ENCODE peak calls at places on chromosomes 5 and 9, in nine cellular contexts. One of them, this sample, is unnamed.

GRCh38 chr5:55866485-55866884 is 15.3 kb downstream of the IL31RA start:
- DNase-seq in HTR-8/SVneo: no peak
- DNase-seq in mesothelial cell of epicardium: no peak
- DNase-seq in upper lobe of right lung: no peak
- DNase-seq in iPS-NIHi11: no peak
- DNase-seq in SK-N-MC: no peak
- DNase-seq in NCI-H1417 treated with DMSO at 0.1 percent for 48 hours: no peak
- DNase-seq in RPMI7951: no peak
- DNase-seq in iris pigment epithelial cell: no peak
- DNase-seq in this sample: no peak

GRCh38 chr9:114570742-114571141 is 16.8 kb upstream of the ATP6V1G1 start:
- DNase-seq in iris pigment epithelial cell: no peak
- DNase-seq in upper lobe of right lung: no peak
- DNase-seq in RPMI7951: no peak
- DNase-seq in mesothelial cell of epicardium: no peak
- DNase-seq in SK-N-MC: no peak
- DNase-seq in iPS-NIHi11: no peak
- DNase-seq in HTR-8/SVneo: no peak
- DNase-seq in NCI-H1417 treated with DMSO at 0.1 percent for 48 hours: no peak
- DNase-seq in this sample: no peak

GRCh38 chr5:153067869-153068268 is 422.6 kb upstream of the GRIA1 start:
- DNase-seq in NCI-H1417 treated with DMSO at 0.1 percent for 48 hours: no peak
- DNase-seq in iPS-NIHi11: no peak
- DNase-seq in upper lobe of right lung: no peak
- DNase-seq in iris pigment epithelial cell: no peak
- DNase-seq in SK-N-MC: no peak
- DNase-seq in mesothelial cell of epicardium: no peak
- DNase-seq in HTR-8/SVneo: no peak
- DNase-seq in RPMI7951: no peak
- DNase-seq in this sample: no peak

GRCh38 chr5:106959447-106959846 is 711.3 kb downstream of the EFNA5 start:
- DNase-seq in NCI-H1417 treated with DMSO at 0.1 percent for 48 hours: no peak
- DNase-seq in iPS-NIHi11: no peak
- DNase-seq in SK-N-MC: no peak
- DNase-seq in RPMI7951: no peak
- DNase-seq in iris pigment epithelial cell: no peak
- DNase-seq in mesothelial cell of epicardium: no peak
- DNase-seq in HTR-8/SVneo: no peak
- DNase-seq in upper lobe of right lung: no peak
- DNase-seq in this sample: no peak

GRCh38 chr5:17405976-17406876 is 91.8 kb upstream of the TAF11L2 start:
- DNase-seq in SK-N-MC: no peak
- DNase-seq in mesothelial cell of epicardium: no peak
- DNase-seq in iPS-NIHi11: no peak
- DNase-seq in NCI-H1417 treated with DMSO at 0.1 percent for 48 hours: no peak
- DNase-seq in upper lobe of right lung: no peak
- DNase-seq in iris pigment epithelial cell: peak; percentile 26
- DNase-seq in HTR-8/SVneo: no peak
- DNase-seq in RPMI7951: peak; percentile 21
- DNase-seq in this sample: no peak

GRCh38 chr9:112241491-112241890 is 66.4 kb upstream of the SUSD1 start:
- DNase-seq in NCI-H1417 treated with DMSO at 0.1 percent for 48 hours: no peak
- DNase-seq in SK-N-MC: no peak
- DNase-seq in upper lobe of right lung: no peak
- DNase-seq in mesothelial cell of epicardium: no peak
- DNase-seq in iPS-NIHi11: no peak
- DNase-seq in RPMI7951: no peak
- DNase-seq in HTR-8/SVneo: no peak
- DNase-seq in iris pigment epithelial cell: peak; percentile 33
- DNase-seq in this sample: no peak

GRCh38 chr9:114507726-114508125 is 2.5 kb upstream of the WHRN start:
- DNase-seq in HTR-8/SVneo: no peak
- DNase-seq in iris pigment epithelial cell: peak; percentile 30
- DNase-seq in upper lobe of right lung: no peak
- DNase-seq in SK-N-MC: no peak
- DNase-seq in iPS-NIHi11: no peak
- DNase-seq in mesothelial cell of epicardium: no peak
- DNase-seq in NCI-H1417 treated with DMSO at 0.1 percent for 48 hours: no peak
- DNase-seq in RPMI7951: peak; percentile 26
- DNase-seq in this sample: no peak

GRCh38 chr9:134293576-134294227 is 32.6 kb upstream of the RXRA start:
- DNase-seq in iPS-NIHi11: peak; percentile 66
- DNase-seq in iris pigment epithelial cell: peak; percentile 22
- DNase-seq in mesothelial cell of epicardium: no peak
- DNase-seq in RPMI7951: peak; percentile 5
- DNase-seq in upper lobe of right lung: no peak
- DNase-seq in HTR-8/SVneo: no peak
- DNase-seq in SK-N-MC: peak; percentile 20
- DNase-seq in NCI-H1417 treated with DMSO at 0.1 percent for 48 hours: no peak
- DNase-seq in this sample: peak; percentile 51

GRCh38 chr9:34869390-34869789 is 88.7 kb upstream of the PHF24 start:
- DNase-seq in RPMI7951: peak; percentile 11
- DNase-seq in upper lobe of right lung: no peak
- DNase-seq in HTR-8/SVneo: no peak
- DNase-seq in SK-N-MC: peak; percentile 2
- DNase-seq in NCI-H1417 treated with DMSO at 0.1 percent for 48 hours: no peak
- DNase-seq in iris pigment epithelial cell: peak; percentile 50
- DNase-seq in mesothelial cell of epicardium: no peak
- DNase-seq in iPS-NIHi11: no peak
- DNase-seq in this sample: no peak

GRCh38 chr5:56003179-56003578 is 8.4 kb upstream of the IL6ST start:
- DNase-seq in RPMI7951: peak; percentile 46
- DNase-seq in HTR-8/SVneo: no peak
- DNase-seq in SK-N-MC: no peak
- DNase-seq in NCI-H1417 treated with DMSO at 0.1 percent for 48 hours: no peak
- DNase-seq in upper lobe of right lung: no peak
- DNase-seq in mesothelial cell of epicardium: no peak
- DNase-seq in iPS-NIHi11: no peak
- DNase-seq in iris pigment epithelial cell: peak; percentile 75
- DNase-seq in this sample: no peak

GRCh38 chr9:131546336-131547084 is 1.2 kb downstream of the PRRT1B start:
- DNase-seq in SK-N-MC: no peak
- DNase-seq in iris pigment epithelial cell: peak; percentile 22
- DNase-seq in RPMI7951: peak; percentile 8
- DNase-seq in HTR-8/SVneo: peak; percentile 39
- DNase-seq in mesothelial cell of epicardium: no peak
- DNase-seq in NCI-H1417 treated with DMSO at 0.1 percent for 48 hours: no peak
- DNase-seq in iPS-NIHi11: peak; percentile 74
- DNase-seq in upper lobe of right lung: no peak
- DNase-seq in this sample: no peak

This sample was measured in chondrocyte.